ENCODE peak calls at places on chromosomes 7 and 10, in six cellular contexts. A is AG09319, O is anterior cingulate cortex, J is glutamatergic neuron, S is H7, P is activated T-helper 1 cell treated with Interleukin-2 at 50 U/mL for 16 hours. C is an unnamed sample.

GRCh38 chr7:147412782-147413186 is 1177.8 kb upstream of the C7orf33 start:
- DNase-seq in O (no peak), J (no peak), A (peak), P (no peak), S (no peak), C (no peak)

GRCh38 chr10:127159648-127160245 is 36.6 kb downstream of the INSYN2A start:
- DNase-seq in J (no peak), S (no peak), A (no peak), P (no peak), O (no peak), C (no peak)

GRCh38 chr10:114502071-114502470 is 97.8 kb upstream of the AFAP1L2 start:
- DNase-seq in J (no peak), O (no peak), A (no peak), S (no peak), P (no peak), C (peak)

GRCh38 chr7:70505886-70506285 is 626.1 kb upstream of the GALNT17 start:
- DNase-seq in J (no peak), A (no peak), S (no peak), O (no peak), P (no peak), C (no peak)

GRCh38 chr10:4407783-4408182 is 418.2 kb upstream of the AKR1E2 start:
- DNase-seq in P (no peak), S (no peak), J (no peak), A (no peak), O (no peak), C (no peak)

GRCh38 chr10:77230194-77230593 is 407.4 kb downstream of the KCNMA1 start:
- DNase-seq in O (no peak), J (no peak), S (no peak), P (no peak), A (no peak), C (no peak)

GRCh38 chr7:132380065-132380464 is 196.2 kb downstream of the PLXNA4 start:
- DNase-seq in J (no peak), S (peak), P (no peak), O (no peak), A (no peak), C (no peak)

GRCh38 chr10:101010329-101010728 is 10.7 kb downstream of the LZTS2 start:
- DNase-seq in S (peak), P (no peak), J (no peak), A (no peak), O (no peak), C (no peak)

GRCh38 chr7:99525713-99526440 is 21.4 kb downstream of the ZKSCAN5 start:
- DNase-seq in J (no peak), O (no peak), A (no peak), S (peak), P (peak), C (peak)

GRCh38 chr10:4240641-4241197 is 455.7 kb upstream of the KLF6 start:
- DNase-seq in S (no peak), O (no peak), A (peak), P (no peak), J (no peak), C (peak)

GRCh38 chr7:8217200-8218068 is 44.5 kb downstream of the ICA1 start:
- DNase-seq in J (no peak), A (peak), S (no peak), O (no peak), P (no peak), C (peak)

GRCh38 chr7:45920543-45921380 is at the start of gene IGFBP3:
- DNase-seq in J (peak), P (peak), A (no peak), O (peak), S (peak), C (peak)

GRCh38 chr10:71270301-71270777 is 48.7 kb upstream of the SLC29A3 start:
- DNase-seq in S (peak), O (no peak), J (peak), A (no peak), P (no peak), C (no peak)

GRCh38 chr10:102413053-102413705 is 5.4 kb downstream of the PSD start:
- DNase-seq in J (peak), P (no peak), O (no peak), A (no peak), S (peak), C (no peak)

GRCh38 chr10:5071411-5072198 is 22.6 kb upstream of the AKR1C3 start:
- DNase-seq in P (no peak), S (no peak), J (no peak), O (no peak), A (peak), C (peak)

GRCh38 chr10:44937201-44938005 is 22.2 kb upstream of the RASSF4 start:
- DNase-seq in A (no peak), P (no peak), S (no peak), O (no peak), J (no peak), C (no peak)

GRCh38 chr10:89668391-89669180 is 23.5 kb upstream of the PANK1 start:
- DNase-seq in J (no peak), S (no peak), O (no peak), A (no peak), P (no peak), C (no peak)

GRCh38 chr10:48199580-48200377 is 74.7 kb downstream of the FRMPD2 start:
- DNase-seq in P (no peak), O (no peak), S (no peak), J (no peak), A (peak), C (no peak)

GRCh38 chr10:49841615-49842180 is 79.6 kb upstream of the OGDHL start:
- DNase-seq in P (no peak), A (no peak), S (no peak), J (no peak), O (no peak), C (peak)

GRCh38 chr10:21234761-21235160 is 290.7 kb downstream of the SKIDA1 start:
- DNase-seq in P (no peak), S (no peak), O (no peak), J (no peak), A (no peak), C (no peak)

GRCh38 chr10:62648941-62649340 is 155.6 kb upstream of the ADO start:
- DNase-seq in A (no peak), S (no peak), O (no peak), J (no peak), P (no peak), C (no peak)

GRCh38 chr10:114709966-114710365 is 51.9 kb upstream of the ABLIM1 start:
- DNase-seq in P (no peak), J (no peak), S (no peak), A (no peak), O (no peak), C (no peak)

GRCh38 chr7:38054199-38054598 is 123.8 kb upstream of the STARD3NL start:
- DNase-seq in J (no peak), P (no peak), S (no peak), O (no peak), A (no peak), C (no peak)

GRCh38 chr7:142808802-142809583 is 38.2 kb downstream of the PRSS2 start:
- DNase-seq in P (peak), S (no peak), A (no peak), O (no peak), J (no peak), C (no peak)

GRCh38 chr10:123526356-123527079 is 139.6 kb upstream of the GPR26 start:
- DNase-seq in S (no peak), O (no peak), J (no peak), P (no peak), A (no peak), C (no peak)